ENCODE peak calls at places on chromosome 3, in nine cellular contexts. J, O, I, R, U, F, B, D and S are unnamed samples.

GRCh38 chr3:128554100-128554464 is 61.1 kb upstream of the GATA2 start:
- DNase-seq in J (no peak), O (no peak), I (no peak), R (no peak), U (peak), F (no peak), B (peak), D (no peak), S (no peak)

GRCh38 chr3:172658344-172659245 is 52.3 kb downstream of the NCEH1 start:
- DNase-seq in J (no peak), O (no peak), I (no peak), R (no peak), U (peak), F (no peak), B (peak), D (no peak), S (no peak)

GRCh38 chr3:61637088-61638051 is 76.0 kb downstream of the PTPRG start:
- DNase-seq in J (no peak), O (no peak), I (peak), R (no peak), U (no peak), F (no peak), B (no peak), D (no peak), S (no peak)

GRCh38 chr3:182500294-182500693 is 293.0 kb upstream of the ATP11B start:
- DNase-seq in J (no peak), O (no peak), I (no peak), R (no peak), U (no peak), F (no peak), B (no peak), D (no peak), S (no peak)

GRCh38 chr3:158773845-158774542 is 27.9 kb upstream of the MFSD1 start:
- DNase-seq in J (no peak), O (no peak), I (no peak), R (no peak), U (no peak), F (no peak), B (peak), D (no peak), S (no peak)

GRCh38 chr3:137642831-137643230 is 121.3 kb upstream of the SOX14 start:
- DNase-seq in J (no peak), O (no peak), I (no peak), R (no peak), U (peak), F (no peak), B (no peak), D (no peak), S (no peak)

GRCh38 chr3:160412477-160412876 is 13.0 kb downstream of the SMC4 start:
- DNase-seq in J (no peak), O (no peak), I (no peak), R (no peak), U (no peak), F (no peak), B (no peak), D (no peak), S (no peak)

GRCh38 chr3:120145498-120146285 is 51.4 kb upstream of the GSK3B start:
- DNase-seq in J (no peak), O (no peak), I (no peak), R (no peak), U (peak), F (no peak), B (peak), D (no peak), S (no peak)

GRCh38 chr3:193342551-193342950 is 36.0 kb downstream of the ATP13A5 start:
- DNase-seq in J (no peak), O (no peak), I (no peak), R (no peak), U (no peak), F (no peak), B (no peak), D (no peak), S (no peak)

GRCh38 chr3:10205461-10206165 is 40.9 kb downstream of the IRAK2 start:
- DNase-seq in J (no peak), O (no peak), I (no peak), R (no peak), U (peak), F (no peak), B (peak), D (no peak), S (no peak)

GRCh38 chr3:109608574-109608973 is 271.2 kb upstream of the DPPA4 start:
- DNase-seq in J (no peak), O (no peak), I (no peak), R (no peak), U (no peak), F (no peak), B (no peak), D (no peak), S (no peak)